ENCODE peak calls at places on chromosomes 2 and 18, in six cellular contexts. L is heart left ventricle, A is PC-9, T is PC-3, G is BE2C, Z is keratinocyte. I is an unnamed sample.
A peak's percentile ranks its signal among the peaks of the same experiment; 100 is the strongest.

GRCh38 chr2:147125145-147125544 is 719.7 kb upstream of the ACVR2A start:
- DNase-seq in G (no peak), L (peak; percentile 25), T (no peak), A (no peak), Z (no peak), I (no peak)

GRCh38 chr2:95056461-95057459 is 31.3 kb downstream of the MAL start:
- DNase-seq in T (peak; percentile 87), Z (no peak), G (no peak), A (peak; percentile 93), L (no peak), I (no peak)

GRCh38 chr2:96888082-96889011 is 18.5 kb upstream of the SEMA4C start:
- DNase-seq in A (peak; percentile 98), T (peak; percentile 95), G (no peak), Z (no peak), L (no peak), I (no peak)

GRCh38 chr2:239889641-239890055 is 135.5 kb downstream of the NDUFA10 start:
- DNase-seq in G (no peak), L (no peak), A (no peak), T (no peak), Z (no peak), I (no peak)

GRCh38 chr2:127422631-127423475 is 4.6 kb downstream of the PROC start:
- DNase-seq in T (no peak), A (no peak), G (peak; percentile 34), Z (no peak), L (no peak), I (peak; percentile 42)

GRCh38 chr2:126828471-126828870 is 70.2 kb upstream of the TEX51 start:
- DNase-seq in L (no peak), A (no peak), Z (no peak), T (no peak), G (no peak), I (no peak)

GRCh38 chr2:30155202-30155601 is 8.4 kb downstream of the YPEL5 start:
- DNase-seq in L (no peak), T (no peak), G (no peak), Z (no peak), A (no peak), I (no peak)

GRCh38 chr2:25561136-25561850 is 112.1 kb downstream of the DTNB start:
- DNase-seq in L (no peak), G (no peak), A (no peak), Z (no peak), T (no peak), I (no peak)

GRCh38 chr2:38966678-38967077 is 77.0 kb downstream of the ARHGEF33 start:
- DNase-seq in L (no peak), T (no peak), G (no peak), Z (no peak), A (no peak), I (no peak)

GRCh38 chr18:61998957-61999356 is 106.2 kb upstream of the RNF152 start:
- DNase-seq in G (no peak), L (no peak), Z (no peak), T (peak; percentile 71), A (no peak), I (no peak)

GRCh38 chr2:102048465-102048864 is 56.7 kb downstream of the IL1R2 start:
- DNase-seq in A (no peak), T (no peak), G (no peak), L (no peak), Z (no peak), I (no peak)

GRCh38 chr2:48529189-48529588 is 765 bp upstream of the STON1 start:
- DNase-seq in A (no peak), Z (no peak), L (no peak), G (no peak), T (no peak), I (no peak)

GRCh38 chr18:31042391-31043181 is at the start of gene DSC3:
- DNase-seq in Z (no peak), G (peak; percentile 8), L (peak; percentile 65), A (no peak), T (peak; percentile 61), I (no peak)

GRCh38 chr18:78127041-78127440 is 852.6 kb upstream of the SALL3 start:
- DNase-seq in Z (no peak), G (no peak), L (no peak), A (no peak), T (no peak), I (no peak)

GRCh38 chr2:240213226-240213475 is 72.7 kb upstream of the OTOS start:
- DNase-seq in Z (no peak), G (no peak), L (peak; percentile 29), A (no peak), T (no peak), I (no peak)

GRCh38 chr2:135829420-135829983 is 7.5 kb downstream of the LCT start:
- DNase-seq in Z (no peak), L (no peak), A (no peak), T (no peak), G (no peak), I (no peak)

GRCh38 chr2:66576381-66577330 is 141.7 kb downstream of the MEIS1 start:
- DNase-seq in L (no peak), A (no peak), T (peak; percentile 39), G (no peak), Z (no peak), I (no peak)

DNA sequence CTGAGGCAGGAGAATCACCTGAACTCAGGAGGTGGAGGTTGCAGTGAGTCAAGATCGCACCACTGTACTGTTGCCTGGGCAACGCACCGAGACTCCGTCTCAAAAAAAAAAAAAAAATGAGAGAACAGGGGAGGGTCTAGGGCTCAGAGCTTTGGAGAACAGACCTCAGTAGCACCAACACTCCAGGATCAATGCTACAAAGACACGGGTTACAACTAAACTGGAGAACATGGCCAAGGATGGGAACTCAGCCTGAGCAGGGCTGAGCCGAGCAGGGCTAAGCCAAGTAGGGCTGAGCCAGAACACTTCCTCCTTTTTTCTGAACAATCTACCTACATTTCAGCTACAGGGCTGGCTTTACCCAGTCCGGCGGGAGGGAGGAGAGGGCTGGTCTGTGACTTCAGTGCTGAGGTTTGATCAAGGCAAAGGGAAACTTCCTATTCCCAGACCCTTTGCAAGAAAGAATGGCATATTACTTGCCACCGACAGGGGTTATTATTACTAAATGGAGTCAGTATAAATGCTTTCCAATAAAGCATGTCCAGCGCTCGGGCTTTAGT is 2.9 kb upstream of the CASP8 start:
- DNase-seq in T (no peak), L (peak; percentile 65), Z (no peak), A (peak; percentile 66), G (no peak), I (peak; percentile 69)
- H3K4me3 ChIP-seq in T (peak overlapping the region; percentile 81), L (peak overlapping the region; percentile 58), Z (peak overlapping the region; percentile 85), A (peak overlapping the region; percentile 59), G (no peak overlapping the region), I (peak overlapping the region; percentile 100)

GRCh38 chr2:105796791-105797190 is 52.1 kb downstream of the NCK2 start:
- DNase-seq in Z (no peak), G (no peak), L (no peak), T (no peak), A (no peak), I (no peak)

GRCh38 chr2:105796131-105796638 is 51.5 kb downstream of the NCK2 start:
- DNase-seq in A (no peak), L (no peak), T (no peak), Z (no peak), G (peak; percentile 28), I (no peak)

GRCh38 chr2:105800036-105800755 is 55.5 kb downstream of the NCK2 start:
- DNase-seq in A (no peak), L (no peak), G (no peak), T (no peak), Z (no peak), I (peak; percentile 66)

GRCh38 chr2:105797298-105797819 is 52.6 kb downstream of the NCK2 start:
- DNase-seq in L (no peak), G (no peak), Z (no peak), A (no peak), T (no peak), I (peak; percentile 54)

DNA sequence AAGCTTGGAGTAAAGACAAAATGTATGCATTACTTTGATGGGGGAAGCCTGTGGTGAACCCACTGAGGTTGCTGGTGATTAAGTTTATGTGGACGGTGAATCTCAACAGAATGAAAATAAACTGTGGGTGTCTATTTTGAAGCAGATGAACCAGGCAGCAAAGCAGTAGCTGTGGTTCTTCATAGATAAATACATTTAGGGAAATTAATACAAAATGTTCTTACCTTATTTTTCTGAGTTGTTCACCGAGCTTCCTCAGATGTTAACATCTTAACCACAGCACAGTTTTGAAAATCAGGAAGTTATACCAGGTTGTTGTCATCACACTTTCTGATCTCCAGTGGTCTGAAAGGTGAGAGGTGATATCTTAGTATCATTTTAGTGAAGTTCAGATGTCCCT is 53.9 kb downstream of the NCK2 start:
- DNase-seq in T (no peak), L (no peak), Z (no peak), A (no peak), G (no peak), I (peak; percentile 74)
- H3K4me1 ChIP-seq in T (peaks cover 16% of the 10 kb centered on the region), L (peaks cover 80% of the 10 kb centered on the region), Z (peaks cover 41% of the 10 kb centered on the region), A (no peaks in the 10 kb centered on the region), G (no peaks in the 10 kb centered on the region), I (peaks cover 100% of the 10 kb centered on the region)

GRCh38 chr18:24009651-24010333 is 4.8 kb upstream of the TTC39C start:
- DNase-seq in T (no peak), L (no peak), A (no peak), Z (no peak), G (no peak), I (peak; percentile 81)
- H3K4me3 ChIP-seq in T (no peak overlapping the region), L (no peak overlapping the region), A (no peak overlapping the region), Z (no peak overlapping the region), G (no peak overlapping the region), I (peak overlapping the region; percentile 81)

GRCh38 chr18:44792456-44793080 is 111.9 kb downstream of the SETBP1 start:
- DNase-seq in Z (no peak), L (no peak), A (no peak), G (no peak), T (no peak), I (no peak)

GRCh38 chr18:44793186-44793585 is 112.5 kb downstream of the SETBP1 start:
- DNase-seq in T (no peak), L (no peak), G (peak; percentile 74), Z (no peak), A (no peak), I (no peak)

GRCh38 chr18:44791520-44791919 is 110.8 kb downstream of the SETBP1 start:
- DNase-seq in Z (no peak), A (no peak), T (no peak), G (no peak), L (no peak), I (no peak)

GRCh38 chr18:44789704-44790103 is 109.0 kb downstream of the SETBP1 start:
- DNase-seq in L (no peak), A (no peak), G (peak; percentile 12), T (no peak), Z (peak; percentile 42), I (no peak)

DNA sequence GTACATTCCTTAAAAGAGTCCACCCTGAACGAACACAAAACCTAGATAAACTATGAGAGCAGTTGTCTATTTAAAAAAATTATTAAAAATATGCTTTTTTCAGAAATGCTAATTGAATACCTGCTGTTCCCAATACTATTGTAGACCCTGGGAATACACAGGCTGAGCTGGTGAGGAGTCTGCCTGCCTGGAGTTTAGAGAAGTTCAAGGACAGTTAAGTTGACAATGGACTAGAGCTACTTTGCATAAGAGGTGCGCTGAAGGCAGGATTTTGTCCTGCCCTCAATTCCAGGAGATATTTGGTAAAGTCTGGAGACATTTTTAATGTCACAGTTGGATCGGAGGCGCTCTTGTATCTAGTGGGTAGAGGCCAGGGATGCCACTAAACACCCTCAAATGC is 110.2 kb downstream of the SETBP1 start:
- DNase-seq in A (no peak), Z (no peak), T (no peak), L (no peak), G (no peak), I (no peak)
- H3K4me1 ChIP-seq in A (peaks cover 16% of the 10 kb centered on the region), Z (peaks cover 24% of the 10 kb centered on the region), T (no peaks in the 10 kb centered on the region), L (peaks cover 55% of the 10 kb centered on the region), G (peaks cover 12% of the 10 kb centered on the region), I (peaks cover 3% of the 10 kb centered on the region)